ENCODE peak calls at places on chromosomes 4 and X, in four cellular contexts. T is GM23248, M is mesendoderm, N is DND-41. G is an unnamed sample.
A peak's percentile ranks its signal among the peaks of the same experiment; 100 is the strongest.

GRCh38 chr4:146243141-146243882 is 29.0 kb downstream of the REELD1 start:
- DNase-seq in T (peak; percentile 45), N (peak; percentile 41), M (peak; percentile 58), G (no peak)

GRCh38 chr4:165152527-165152926 is 39.9 kb upstream of the TMEM192 start:
- DNase-seq in N (no peak), T (peak; percentile 26), M (no peak), G (no peak)

GRCh38 chr4:183142566-183143545 is 43.8 kb downstream of the WWC2 start:
- DNase-seq in T (peak; percentile 84), M (peak; percentile 37), N (no peak), G (no peak)

GRCh38 chr4:182855312-182855711 is 61.9 kb downstream of the DCTD start:
- DNase-seq in T (no peak), N (no peak), M (no peak), G (no peak)

GRCh38 chr4:88674989-88675388 is 22.6 kb downstream of the NAP1L5 start:
- DNase-seq in M (no peak), T (peak; percentile 64), N (no peak), G (no peak)

GRCh38 chr4:150533673-150534072 is 48.3 kb upstream of the MAB21L2 start:
- DNase-seq in T (peak; percentile 0), N (no peak), M (no peak), G (no peak)

GRCh38 chr4:138499627-138500026 is 257.5 kb upstream of the SLC7A11 start:
- DNase-seq in N (no peak), M (peak; percentile 10), T (no peak), G (no peak)

GRCh38 chr4:8010618-8011017 is 71.0 kb upstream of the AFAP1 start:
- DNase-seq in N (no peak), T (no peak), M (no peak), G (no peak)

GRCh38 chr4:98510757-98511517 is 147.5 kb downstream of the TSPAN5 start:
- DNase-seq in N (peak; percentile 57), T (peak; percentile 89), M (no peak), G (peak; percentile 43)

GRCh38 chrX:17597836-17598434 is 139.4 kb upstream of the SCML1 start:
- DNase-seq in N (no peak), M (no peak), T (peak; percentile 32), G (no peak)

GRCh38 chr4:116705466-116705865 is 379.9 kb downstream of the TRAM1L1 start:
- DNase-seq in M (no peak), N (no peak), T (no peak), G (no peak)

GRCh38 chr4:180560896-180561295 is 1682.3 kb upstream of the TENM3 start:
- DNase-seq in M (no peak), N (no peak), T (no peak), G (no peak)

GRCh38 chrX:118855681-118856310 is 32.2 kb downstream of the ZCCHC12 start:
- DNase-seq in T (no peak), N (no peak), M (no peak), G (no peak)

GRCh38 chrX:118807151-118808017 is 16.2 kb upstream of the ZCCHC12 start:
- DNase-seq in M (peak; percentile 67), T (peak; percentile 65), N (peak; percentile 30), G (peak; percentile 51)

GRCh38 chr4:151226004-151226932 is 50.7 kb upstream of the PRSS48 start:
- DNase-seq in M (peak; percentile 22), N (no peak), T (peak; percentile 90), G (no peak)

GRCh38 chr4:128461300-128462103 is 173.9 kb upstream of the PGRMC2 start:
- DNase-seq in N (no peak), T (peak; percentile 93), M (peak; percentile 43), G (no peak)

GRCh38 chrX:49079489-49080428 is at the start of gene WDR45:
- DNase-seq in T (peak; percentile 86), M (peak; percentile 76), N (peak; percentile 78), G (peak; percentile 53)

GRCh38 chrX:11416600-11416999 is 123.4 kb downstream of the AMELX start:
- DNase-seq in T (no peak), M (no peak), N (no peak), G (no peak)

GRCh38 chr4:105206214-105206613 is 59.5 kb downstream of the TET2 start:
- DNase-seq in T (no peak), N (no peak), M (no peak), G (no peak)

GRCh38 chr4:52660643-52661042 is 1.5 kb upstream of the USP46 start:
- DNase-seq in T (no peak), M (peak; percentile 76), N (no peak), G (no peak)

GRCh38 chr4:54746228-54746627 is 88.5 kb downstream of the KIT start:
- DNase-seq in M (no peak), N (no peak), T (peak; percentile 43), G (peak; percentile 35)

GRCh38 chr4:37732787-37733186 is 46.6 kb upstream of the RELL1 start:
- DNase-seq in T (no peak), M (no peak), N (no peak), G (no peak)

GRCh38 chrX:106415276-106415895 is 196.4 kb upstream of the RADX start:
- DNase-seq in N (no peak), M (peak; percentile 60), T (peak; percentile 43), G (peak; percentile 15)

GRCh38 chr4:152206646-152207435 is 329.1 kb downstream of the FBXW7 start:
- DNase-seq in T (no peak), N (no peak), M (peak; percentile 68), G (no peak)

GRCh38 chr4:139986108-139986507 is 167.9 kb downstream of the MAML3 start:
- DNase-seq in M (no peak), N (no peak), T (no peak), G (no peak)

GRCh38 chr4:112284166-112284565 is 1.5 kb downstream of the TIFA start:
- DNase-seq in M (no peak), N (no peak), T (peak; percentile 52), G (no peak)

GRCh38 chrX:24259544-24260240 is 54.2 kb downstream of the SUPT20HL2 start:
- DNase-seq in T (peak; percentile 79), M (peak; percentile 56), N (peak; percentile 56), G (peak; percentile 32)

GRCh38 chrX:88603237-88603636 is 143.8 kb upstream of the CPXCR1 start:
- DNase-seq in T (no peak), N (no peak), M (peak; percentile 0), G (no peak)

GRCh38 chrX:149495573-149496071 is 9.5 kb downstream of the IDS start:
- DNase-seq in N (no peak), M (peak; percentile 54), T (peak; percentile 89), G (no peak)

GRCh38 chrX:30751497-30751896 is 98.3 kb downstream of the GK start:
- DNase-seq in M (no peak), T (no peak), N (no peak), G (no peak)

GRCh38 chr4:96356591-96357360 is 516.9 kb downstream of the PDHA2 start:
- DNase-seq in N (no peak), T (no peak), M (peak; percentile 3), G (no peak)

GRCh38 chr4:184807797-184808718 is 17.7 kb downstream of the ACSL1 start:
- DNase-seq in M (peak; percentile 46), N (no peak), T (peak; percentile 61), G (no peak)

GRCh38 chr4:53906786-53907185 is 157.6 kb downstream of the CHIC2 start:
- DNase-seq in T (no peak), M (no peak), N (no peak), G (no peak)

GRCh38 chr4:113971706-113972360 is 7.6 kb downstream of the ARSJ start:
- DNase-seq in N (no peak), T (peak; percentile 75), M (no peak), G (no peak)

GRCh38 chrX:74423289-74423985 is 2.1 kb downstream of the SLC16A2 start:
- DNase-seq in T (peak; percentile 7), M (no peak), N (no peak), G (no peak)
- H3K9ac ChIP-seq in T (peak overlapping the region; percentile 83), M (no peak overlapping the region), N (no peak overlapping the region), G (no peak overlapping the region)

GRCh38 chr4:121069419-121069818 is 2.9 kb downstream of the NDNF start:
- DNase-seq in N (no peak), M (no peak), T (no peak), G (peak; percentile 66)
- H3K4me3 ChIP-seq in N (no peak overlapping the region), M (no peak overlapping the region), T (peak overlapping the region; percentile 84), G (peak overlapping the region; percentile 94)

GRCh38 chr4:15355464-15355863 is 72.4 kb upstream of the C1QTNF7 start:
- DNase-seq in N (no peak), T (no peak), M (peak; percentile 37), G (no peak)
- H3K4me1 ChIP-seq in N (no peaks in the 10 kb centered on the region), T (no peaks in the 10 kb centered on the region), M (no peaks in the 10 kb centered on the region), G (no peaks in the 10 kb centered on the region)

GRCh38 chr4:78542373-78542772 is 9.2 kb upstream of the ANXA3 start:
- DNase-seq in N (no peak), T (peak; percentile 85), M (no peak), G (no peak)
- H3K9ac ChIP-seq in N (no peak overlapping the region), T (no peak overlapping the region), M (no peak overlapping the region), G (no peak overlapping the region)

G was measured in MM.1S.